ENCODE peak calls at places on chromosome 7, in seven cellular contexts. S, A, M, I, N, L and H are unnamed samples.

GRCh38 chr7:100171087-100171681 is 2.8 kb upstream of the GAL3ST4 start:
- DNase-seq in S (peak), A (peak), M (no peak), I (no peak), N (no peak), L (no peak), H (peak)

GRCh38 chr7:30032310-30033125 is 4.3 kb downstream of the PLEKHA8 start:
- DNase-seq in S (no peak), A (no peak), M (no peak), I (peak), N (no peak), L (no peak), H (no peak)

GRCh38 chr7:40595129-40595528 is 460.3 kb downstream of the SUGCT start:
- DNase-seq in S (no peak), A (no peak), M (no peak), I (peak), N (no peak), L (no peak), H (no peak)

GRCh38 chr7:123635551-123636359 is 19.9 kb upstream of the LMOD2 start:
- DNase-seq in S (peak), A (no peak), M (no peak), I (peak), N (no peak), L (no peak), H (no peak)

GRCh38 chr7:30596043-30596641 is 1.5 kb downstream of the GARS1 start:
- DNase-seq in S (peak), A (peak), M (no peak), I (no peak), N (no peak), L (no peak), H (peak)

GRCh38 chr7:49669692-49670260 is 103.7 kb upstream of the VWC2 start:
- DNase-seq in S (no peak), A (no peak), M (no peak), I (no peak), N (no peak), L (no peak), H (no peak)

GRCh38 chr7:43469051-43469450 is 113.9 kb upstream of the STK17A start:
- DNase-seq in S (no peak), A (no peak), M (no peak), I (no peak), N (no peak), L (no peak), H (no peak)

GRCh38 chr7:13024323-13024722 is 336.9 kb downstream of the ARL4A start:
- DNase-seq in S (no peak), A (no peak), M (no peak), I (no peak), N (no peak), L (no peak), H (no peak)

GRCh38 chr7:32958046-32959025 is 1.1 kb downstream of the FKBP9 start:
- DNase-seq in S (peak), A (no peak), M (no peak), I (peak), N (peak), L (no peak), H (peak)

GRCh38 chr7:13055732-13056369 is 368.4 kb downstream of the ARL4A start:
- DNase-seq in S (no peak), A (no peak), M (no peak), I (no peak), N (no peak), L (no peak), H (no peak)

GRCh38 chr7:37448637-37449331 is at the start of gene ELMO1:
- DNase-seq in S (peak), A (peak), M (peak), I (peak), N (peak), L (peak), H (peak)

GRCh38 chr7:8197994-8198698 is 63.8 kb downstream of the ICA1 start:
- DNase-seq in S (no peak), A (no peak), M (no peak), I (no peak), N (no peak), L (no peak), H (no peak)

GRCh38 chr7:153286763-153287162 is 527.2 kb downstream of the ACTR3B start:
- DNase-seq in S (peak), A (no peak), M (no peak), I (no peak), N (no peak), L (no peak), H (no peak)

GRCh38 chr7:111743244-111743852 is 181.1 kb upstream of the IMMP2L start:
- DNase-seq in S (no peak), A (no peak), M (no peak), I (no peak), N (no peak), L (no peak), H (no peak)

GRCh38 chr7:100407285-100408180 is 21.0 kb downstream of the ZCWPW1 start:
- DNase-seq in S (peak), A (peak), M (no peak), I (peak), N (peak), L (no peak), H (peak)

GRCh38 chr7:57425969-57426628 is 23.9 kb upstream of the ZNF716 start:
- DNase-seq in S (no peak), A (no peak), M (no peak), I (no peak), N (no peak), L (no peak), H (no peak)

GRCh38 chr7:137626469-137627067 is 220.2 kb downstream of the DGKI start:
- DNase-seq in S (peak), A (peak), M (no peak), I (peak), N (peak), L (peak), H (peak)

GRCh38 chr7:105268511-105269392 is 120.0 kb downstream of the SRPK2 start:
- DNase-seq in S (peak), A (no peak), M (no peak), I (peak), N (peak), L (no peak), H (peak)

GRCh38 chr7:98387136-98387535 is 13.8 kb downstream of the BAIAP2L1 start:
- DNase-seq in S (no peak), A (no peak), M (no peak), I (no peak), N (no peak), L (no peak), H (no peak)

GRCh38 chr7:68133045-68133444 is 1136.4 kb downstream of the TYW1 start:
- DNase-seq in S (no peak), A (no peak), M (no peak), I (no peak), N (no peak), L (no peak), H (no peak)

GRCh38 chr7:78386520-78386919 is 587.9 kb downstream of the PHTF2 start:
- DNase-seq in S (no peak), A (no peak), M (no peak), I (no peak), N (no peak), L (no peak), H (no peak)

GRCh38 chr7:99016196-99016595 is 127.7 kb downstream of the SMURF1 start:
- DNase-seq in S (no peak), A (no peak), M (peak), I (no peak), N (no peak), L (no peak), H (no peak)

GRCh38 chr7:38574121-38574520 is 57.1 kb downstream of the AMPH start:
- DNase-seq in S (no peak), A (no peak), M (no peak), I (peak), N (no peak), L (no peak), H (no peak)

GRCh38 chr7:84629216-84629615 is 434.6 kb upstream of the SEMA3A start:
- DNase-seq in S (no peak), A (no peak), M (no peak), I (no peak), N (no peak), L (no peak), H (no peak)

GRCh38 chr7:82957521-82957920 is 205.2 kb downstream of the PCLO start:
- DNase-seq in S (no peak), A (no peak), M (no peak), I (no peak), N (no peak), L (no peak), H (no peak)

GRCh38 chr7:42691030-42691639 is 220.7 kb downstream of the C7orf25 start:
- DNase-seq in S (peak), A (peak), M (no peak), I (peak), N (peak), L (no peak), H (no peak)

DNA sequence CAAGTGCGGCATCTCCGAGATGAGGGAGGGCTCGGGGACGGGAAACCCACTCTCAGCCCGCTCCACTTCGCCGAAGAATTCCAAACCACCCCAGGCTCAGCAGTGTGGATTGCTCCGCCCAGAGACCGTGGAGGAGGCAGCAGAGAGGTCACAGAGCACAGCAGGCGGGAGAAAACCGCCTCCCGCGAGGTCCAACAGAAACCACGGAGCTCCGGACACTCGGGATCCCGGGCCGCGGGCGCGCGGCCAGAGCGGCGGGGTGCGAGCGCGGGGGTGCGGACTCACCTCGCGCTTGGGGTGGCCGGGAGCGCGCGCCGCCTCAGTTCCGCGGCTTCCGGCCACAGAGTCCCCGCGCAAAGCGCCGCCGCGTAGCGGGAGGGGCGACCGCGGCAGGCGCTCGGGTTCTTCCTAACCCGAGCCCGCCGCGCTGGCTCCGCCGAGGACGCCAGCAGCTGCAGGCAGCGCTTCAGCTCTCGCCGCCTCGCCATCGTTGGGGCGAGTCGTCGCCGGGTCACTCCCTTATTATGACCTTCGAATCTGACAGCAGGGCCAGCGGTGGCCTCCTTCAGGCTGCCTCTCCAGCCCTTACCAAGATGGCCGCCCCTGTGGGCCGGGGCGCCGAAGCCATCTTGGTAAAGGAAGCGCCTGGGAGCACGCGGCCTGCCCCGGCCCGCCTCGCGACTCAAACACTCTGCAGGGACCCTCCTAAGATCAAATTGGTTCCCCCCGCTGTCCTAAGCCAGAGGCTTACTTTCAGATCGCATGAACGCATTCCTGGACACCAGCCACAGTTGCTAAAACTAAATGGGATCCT is at the start of gene NAPEPLD:
- DNase-seq in S (peak), A (peak), M (peak), I (peak), N (peak), L (peak), H (peak)
- TF ChIP-seq CTCF in S (no peak), A (no peak), M (no peak), I (no peak), N (no peak), L (peak), H (no peak)

GRCh38 chr7:150927157-150927953 is 50.8 kb downstream of the KCNH2 start:
- DNase-seq in S (no peak), A (no peak), M (no peak), I (no peak), N (no peak), L (no peak), H (no peak)
- TF ChIP-seq CTCF in S (no peak), A (no peak), M (no peak), I (no peak), N (no peak), L (no peak), H (no peak)

GRCh38 chr7:157755741-157756140 is 418.9 kb downstream of the DNAJB6 start:
- DNase-seq in S (no peak), A (no peak), M (no peak), I (no peak), N (no peak), L (no peak), H (no peak)
- TF ChIP-seq CTCF in S (no peak), A (no peak), M (no peak), I (no peak), N (no peak), L (no peak), H (no peak)

GRCh38 chr7:22586806-22587180 is 86.8 kb upstream of the STEAP1B start:
- DNase-seq in S (peak), A (no peak), M (no peak), I (peak), N (no peak), L (no peak), H (no peak)
- TF ChIP-seq CTCF in S (peak), A (no peak), M (peak), I (peak), N (no peak), L (no peak), H (peak)

GRCh38 chr7:48101880-48102448 is 12.9 kb downstream of the UPP1 start:
- DNase-seq in S (no peak), A (no peak), M (no peak), I (no peak), N (no peak), L (no peak), H (no peak)
- TF ChIP-seq CTCF in S (no peak), A (no peak), M (peak), I (peak), N (no peak), L (no peak), H (peak)

DNA sequence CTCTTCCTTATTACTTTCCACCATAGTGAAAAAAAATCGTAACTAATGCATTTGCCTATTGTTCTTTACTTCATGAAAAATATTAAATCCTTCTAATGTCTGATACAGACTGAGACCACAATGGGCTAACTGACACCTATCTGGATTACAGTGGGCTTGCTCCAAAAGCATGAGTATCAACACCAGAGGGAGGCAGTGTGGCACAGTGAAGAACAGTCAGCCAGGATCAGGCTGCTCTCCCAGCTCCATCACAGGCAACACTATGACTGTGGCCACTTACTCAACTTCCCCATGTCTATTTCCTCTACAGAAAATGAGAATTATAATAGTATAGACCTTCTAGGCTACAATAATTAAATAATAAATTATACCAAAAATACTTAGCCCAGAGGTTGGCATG is 97.2 kb downstream of the SLC25A13 start:
- DNase-seq in S (no peak), A (no peak), M (no peak), I (no peak), N (no peak), L (no peak), H (no peak)
- TF ChIP-seq CTCF in S (peak), A (no peak), M (peak), I (no peak), N (no peak), L (peak), H (peak)

GRCh38 chr7:26103541-26104070 is 48.4 kb upstream of the NFE2L3 start:
- DNase-seq in S (no peak), A (no peak), M (no peak), I (no peak), N (no peak), L (no peak), H (no peak)
- TF ChIP-seq CTCF in S (no peak), A (no peak), M (no peak), I (no peak), N (no peak), L (no peak), H (no peak)

GRCh38 chr7:131075406-131075805 is 252.3 kb upstream of the MKLN1 start:
- DNase-seq in S (no peak), A (no peak), M (no peak), I (no peak), N (no peak), L (no peak), H (no peak)

GRCh38 chr7:131077735-131078134 is 249.9 kb upstream of the MKLN1 start:
- DNase-seq in S (no peak), A (no peak), M (no peak), I (no peak), N (no peak), L (no peak), H (no peak)

GRCh38 chr7:131076032-131076431 is 251.6 kb upstream of the MKLN1 start:
- DNase-seq in S (no peak), A (no peak), M (no peak), I (peak), N (no peak), L (no peak), H (no peak)

GRCh38 chr7:131074585-131074984 is 253.1 kb upstream of the MKLN1 start:
- DNase-seq in S (no peak), A (no peak), M (no peak), I (no peak), N (no peak), L (no peak), H (no peak)

DNA sequence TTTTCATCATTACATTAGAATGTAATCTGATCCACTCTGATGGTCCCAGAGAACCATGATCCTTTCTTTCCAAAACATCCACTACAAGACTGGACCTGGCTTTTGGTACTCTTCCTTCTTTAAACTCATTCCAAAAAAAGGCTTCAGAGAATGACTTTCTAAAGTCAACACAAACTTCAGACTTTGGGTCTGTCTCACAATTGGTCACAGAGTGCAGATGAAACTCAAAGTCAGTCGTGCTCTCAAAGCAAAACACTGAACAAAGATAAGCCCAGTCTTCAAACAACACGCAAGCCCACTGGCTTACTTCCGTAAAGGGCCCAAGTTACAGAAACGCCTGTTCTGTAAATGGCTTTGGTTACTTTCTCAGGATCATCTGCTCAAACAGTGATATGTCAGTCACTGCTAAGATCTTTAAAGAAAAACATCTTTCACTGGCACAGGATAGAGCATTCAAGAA is 250.9 kb upstream of the MKLN1 start:
- DNase-seq in S (peak), A (no peak), M (no peak), I (peak), N (no peak), L (no peak), H (no peak)
- TF ChIP-seq CTCF in S (no peak), A (no peak), M (no peak), I (no peak), N (no peak), L (no peak), H (no peak)

DNA sequence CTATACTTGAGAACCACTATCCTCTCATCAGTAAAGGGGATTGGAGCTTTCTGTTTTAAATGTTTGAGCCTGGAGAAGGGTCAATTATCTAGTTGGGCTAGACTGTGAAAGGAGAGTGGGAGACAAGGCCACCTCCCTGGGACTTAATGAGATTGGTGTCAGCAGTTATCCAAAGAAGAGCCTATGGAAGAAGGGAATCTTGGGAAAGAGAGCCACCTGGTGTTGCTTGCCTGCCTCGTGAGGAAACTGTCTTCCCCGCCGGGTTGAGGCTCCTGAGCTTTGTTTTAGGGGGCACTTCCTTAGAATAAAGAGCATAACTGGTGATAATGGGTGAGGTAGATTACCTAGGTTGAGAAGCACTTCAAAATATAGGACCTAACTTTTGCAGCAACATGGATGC is 32.0 kb upstream of the ABCB4 start:
- DNase-seq in S (no peak), A (no peak), M (no peak), I (no peak), N (no peak), L (no peak), H (no peak)
- TF ChIP-seq CTCF in S (no peak), A (no peak), M (peak), I (no peak), N (no peak), L (no peak), H (no peak)